ENCODE peak calls at places on chromosome 14, in five cellular contexts. One of them, this sample, is unnamed.
A peak's percentile ranks its signal among the peaks of the same experiment; 100 is the strongest.

GRCh38 chr14:92635896-92636295 is 112.5 kb downstream of the LGMN start:
- DNase-seq in mucosa of gallbladder: no peak
- DNase-seq in NCI-H510A: no peak
- DNase-seq in adipocyte: no peak
- DNase-seq in T-cell: no peak
- DNase-seq in this sample: no peak

GRCh38 chr14:91511014-91511466 is 930 bp upstream of the PPP4R3A start:
- DNase-seq in mucosa of gallbladder: no peak
- DNase-seq in NCI-H510A: peak; percentile 15
- DNase-seq in adipocyte: no peak
- DNase-seq in T-cell: no peak
- DNase-seq in this sample: no peak

GRCh38 chr14:61860294-61860918 is 98.2 kb downstream of the SNAPC1 start:
- DNase-seq in mucosa of gallbladder: peak; percentile 42
- DNase-seq in NCI-H510A: no peak
- DNase-seq in adipocyte: peak; percentile 63
- DNase-seq in T-cell: peak; percentile 60
- DNase-seq in this sample: no peak

GRCh38 chr14:50659327-50659974 is 8.7 kb downstream of the SAV1 start:
- DNase-seq in mucosa of gallbladder: no peak
- DNase-seq in NCI-H510A: no peak
- DNase-seq in adipocyte: no peak
- DNase-seq in T-cell: no peak
- DNase-seq in this sample: no peak

GRCh38 chr14:104108570-104109060 is 23.1 kb downstream of the ASPG start:
- DNase-seq in mucosa of gallbladder: no peak
- DNase-seq in NCI-H510A: no peak
- DNase-seq in adipocyte: no peak
- DNase-seq in T-cell: no peak
- DNase-seq in this sample: no peak

GRCh38 chr14:99667821-99668220 is 16.3 kb upstream of the CYP46A1 start:
- DNase-seq in mucosa of gallbladder: no peak
- DNase-seq in NCI-H510A: no peak
- DNase-seq in adipocyte: no peak
- DNase-seq in T-cell: no peak
- DNase-seq in this sample: no peak

GRCh38 chr14:37036669-37037341 is 135.6 kb downstream of the SLC25A21 start:
- DNase-seq in mucosa of gallbladder: no peak
- DNase-seq in NCI-H510A: no peak
- DNase-seq in adipocyte: peak; percentile 76
- DNase-seq in T-cell: no peak
- DNase-seq in this sample: no peak

GRCh38 chr14:21264025-21264801 is 5.0 kb downstream of the HNRNPC start:
- DNase-seq in mucosa of gallbladder: no peak
- DNase-seq in NCI-H510A: no peak
- DNase-seq in adipocyte: peak; percentile 71
- DNase-seq in T-cell: no peak
- DNase-seq in this sample: no peak

GRCh38 chr14:46646796-46647195 is 4.8 kb downstream of the RPL10L start:
- DNase-seq in mucosa of gallbladder: no peak
- DNase-seq in NCI-H510A: no peak
- DNase-seq in adipocyte: no peak
- DNase-seq in T-cell: no peak
- DNase-seq in this sample: no peak

GRCh38 chr14:73591690-73592448 is at the start of gene ACOT4:
- DNase-seq in mucosa of gallbladder: peak; percentile 16
- DNase-seq in NCI-H510A: no peak
- DNase-seq in adipocyte: peak; percentile 35
- DNase-seq in T-cell: peak; percentile 57
- DNase-seq in this sample: peak; percentile 20

GRCh38 chr14:60220917-60221316 is 28.1 kb upstream of the PPM1A start:
- DNase-seq in mucosa of gallbladder: no peak
- DNase-seq in NCI-H510A: no peak
- DNase-seq in adipocyte: no peak
- DNase-seq in T-cell: no peak
- DNase-seq in this sample: no peak

GRCh38 chr14:89531661-89532335 is 114.8 kb upstream of the FOXN3 start:
- DNase-seq in mucosa of gallbladder: no peak
- DNase-seq in NCI-H510A: no peak
- DNase-seq in adipocyte: no peak
- DNase-seq in T-cell: no peak
- DNase-seq in this sample: no peak

GRCh38 chr14:31834616-31835015 is 242.5 kb upstream of the ARHGAP5 start:
- DNase-seq in mucosa of gallbladder: no peak
- DNase-seq in NCI-H510A: peak; percentile 19
- DNase-seq in adipocyte: peak; percentile 7
- DNase-seq in T-cell: no peak
- DNase-seq in this sample: peak; percentile 35

GRCh38 chr14:50964683-50965390 is 20.6 kb upstream of the PYGL start:
- DNase-seq in mucosa of gallbladder: peak; percentile 65
- DNase-seq in NCI-H510A: no peak
- DNase-seq in adipocyte: peak; percentile 96
- DNase-seq in T-cell: no peak
- DNase-seq in this sample: no peak

GRCh38 chr14:36254020-36254614 is 66.3 kb downstream of the MBIP start:
- DNase-seq in mucosa of gallbladder: no peak
- DNase-seq in NCI-H510A: no peak
- DNase-seq in adipocyte: peak; percentile 61
- DNase-seq in T-cell: no peak
- DNase-seq in this sample: no peak

GRCh38 chr14:23408307-23408630 is 196 bp upstream of the MYH6 start:
- DNase-seq in mucosa of gallbladder: no peak
- DNase-seq in NCI-H510A: no peak
- DNase-seq in adipocyte: no peak
- DNase-seq in T-cell: no peak
- DNase-seq in this sample: no peak

GRCh38 chr14:93133476-93133875 is 17.8 kb upstream of the ITPK1 start:
- DNase-seq in mucosa of gallbladder: no peak
- DNase-seq in NCI-H510A: no peak
- DNase-seq in adipocyte: peak; percentile 98
- DNase-seq in T-cell: no peak
- DNase-seq in this sample: no peak

GRCh38 chr14:79325557-79325956 is 885.7 kb downstream of the DIO2 start:
- DNase-seq in mucosa of gallbladder: no peak
- DNase-seq in NCI-H510A: no peak
- DNase-seq in adipocyte: no peak
- DNase-seq in T-cell: no peak
- DNase-seq in this sample: no peak